ENCODE peak calls at places on chromosomes 3 and 15, in six cellular contexts. D is HepG2, X is H1, G is GM12878, S is SK-N-SH, B is K562. L is an unnamed sample.

GRCh38 chr3:185457376-185457775 is 41.5 kb downstream of the TMEM41A start:
- DNase-seq in S (no peak), G (no peak), B (no peak), D (no peak), X (no peak), L (no peak)

GRCh38 chr3:118550122-118550521 is 484.5 kb downstream of the IGSF11 start:
- DNase-seq in B (no peak), G (no peak), X (no peak), D (no peak), S (no peak), L (no peak)

GRCh38 chr3:126191246-126191645 is 10.9 kb upstream of the ALDH1L1 start:
- DNase-seq in B (no peak), S (no peak), D (no peak), X (no peak), G (no peak), L (no peak)

GRCh38 chr3:47407896-47408838 is 27.3 kb downstream of the PTPN23 start:
- DNase-seq in X (no peak), B (no peak), S (no peak), G (no peak), D (no peak), L (no peak)

GRCh38 chr3:105367063-105367405 is 325 bp downstream of the ALCAM start:
- DNase-seq in G (no peak), X (no peak), B (no peak), S (peak), D (no peak), L (no peak)

GRCh38 chr3:174341014-174341413 is 518.1 kb upstream of the NAALADL2 start:
- DNase-seq in S (no peak), G (no peak), B (no peak), D (no peak), X (no peak), L (no peak)

GRCh38 chr15:101497017-101497416 is 7.5 kb upstream of the PCSK6 start:
- DNase-seq in D (no peak), B (no peak), X (peak), S (no peak), G (no peak), L (no peak)

GRCh38 chr15:49121901-49122300 is 33.5 kb downstream of the COPS2 start:
- DNase-seq in X (no peak), D (no peak), S (no peak), B (no peak), G (no peak), L (no peak)

GRCh38 chr3:71063768-71064287 is 519.7 kb downstream of the FOXP1 start:
- DNase-seq in D (peak), X (no peak), G (no peak), S (peak), B (peak), L (no peak)

GRCh38 chr3:55489804-55490132 is 2.7 kb upstream of the WNT5A start:
- DNase-seq in G (no peak), D (no peak), S (no peak), X (peak), B (no peak), L (no peak)

GRCh38 chr3:124962403-124962940 is 27.9 kb upstream of the MUC13 start:
- DNase-seq in D (no peak), X (no peak), S (no peak), B (no peak), G (no peak), L (no peak)

GRCh38 chr15:45674646-45675045 is 39.8 kb downstream of the SQOR start:
- DNase-seq in B (no peak), S (no peak), G (no peak), D (no peak), X (no peak), L (no peak)

GRCh38 chr3:161231861-161232260 is 10.8 kb downstream of the NMD3 start:
- DNase-seq in D (no peak), B (no peak), X (no peak), S (no peak), G (no peak), L (no peak)

GRCh38 chr15:46703871-46704637 is 1013.3 kb upstream of the SEMA6D start:
- DNase-seq in G (peak), D (no peak), B (no peak), X (no peak), S (no peak), L (no peak)

GRCh38 chr15:65991721-65992472 is 122.6 kb downstream of the RAB11A start:
- DNase-seq in D (no peak), G (no peak), S (peak), X (no peak), B (no peak), L (no peak)

GRCh38 chr3:50503504-50503903 is at the start of gene CACNA2D2:
- DNase-seq in S (peak), D (no peak), X (peak), B (peak), G (no peak), L (peak)

GRCh38 chr15:63909819-63910437 is 76.2 kb upstream of the HERC1 start:
- DNase-seq in X (no peak), B (no peak), S (peak), D (no peak), G (no peak), L (no peak)

GRCh38 chr3:50173685-50174516 is 17.5 kb upstream of the GNAT1 start:
- DNase-seq in B (no peak), X (no peak), D (no peak), G (no peak), S (no peak), L (peak)

GRCh38 chr3:49656541-49657112 is 17.5 kb upstream of the APEH start:
- DNase-seq in G (no peak), X (no peak), S (no peak), B (peak), D (no peak), L (peak)

GRCh38 chr3:54527953-54528352 is 399.9 kb downstream of the LRTM1 start:
- DNase-seq in G (no peak), S (no peak), B (no peak), X (no peak), D (no peak), L (no peak)

GRCh38 chr15:92277776-92278175 is 115.9 kb upstream of the ST8SIA2 start:
- DNase-seq in S (peak), X (no peak), D (no peak), G (no peak), B (no peak), L (peak)

GRCh38 chr3:186825294-186825821 is 17.2 kb upstream of the ADIPOQ start:
- DNase-seq in X (peak), D (no peak), G (no peak), S (no peak), B (peak), L (no peak)

GRCh38 chr3:150697646-150698045 is 6.1 kb downstream of the ERICH6 start:
- DNase-seq in S (no peak), X (no peak), D (no peak), G (no peak), B (no peak), L (no peak)

GRCh38 chr15:70320077-70320830 is 222.5 kb upstream of the TLE3 start:
- DNase-seq in D (no peak), G (no peak), B (no peak), S (no peak), X (no peak), L (peak)

GRCh38 chr3:46427929-46428833 is 21.1 kb downstream of the CCRL2 start:
- DNase-seq in S (no peak), B (peak), X (no peak), G (no peak), D (peak), L (no peak)

GRCh38 chr3:166752214-166752613 is 627.9 kb downstream of the ZBBX start:
- DNase-seq in B (no peak), G (no peak), D (no peak), S (no peak), X (no peak), L (no peak)

GRCh38 chr3:100600181-100601042 is 9.0 kb upstream of the ADGRG7 start:
- DNase-seq in X (no peak), D (no peak), S (no peak), B (no peak), G (peak), L (no peak)

GRCh38 chr15:64634020-64634419 is 141.4 kb downstream of the RBPMS2 start:
- DNase-seq in X (no peak), B (peak), S (no peak), D (peak), G (peak), L (no peak)

GRCh38 chr3:18144571-18144970 is 280.6 kb downstream of the SATB1 start:
- DNase-seq in B (no peak), G (no peak), D (no peak), X (no peak), S (no peak), L (no peak)

GRCh38 chr3:171429635-171430034 is 30.6 kb downstream of the TNIK start:
- DNase-seq in D (no peak), B (peak), G (no peak), S (no peak), X (no peak), L (no peak)

GRCh38 chr15:90497912-90498311 is 31.8 kb upstream of the CRTC3 start:
- DNase-seq in B (no peak), G (no peak), D (no peak), S (no peak), X (no peak), L (no peak)

GRCh38 chr3:191414732-191415131 is 46.2 kb upstream of the PYDC2 start:
- DNase-seq in S (no peak), D (no peak), B (no peak), G (no peak), X (no peak), L (no peak)

GRCh38 chr15:52790941-52791751 is 1.0 kb upstream of the ONECUT1 start:
- DNase-seq in G (no peak), X (peak), S (peak), B (no peak), D (no peak), L (no peak)

GRCh38 chr15:43749690-43750345 is 3.6 kb downstream of the PDIA3 start:
- DNase-seq in G (peak), X (no peak), B (no peak), D (no peak), S (no peak), L (no peak)
- H3K4me3 ChIP-seq in G (peak), X (no peak), B (no peak), D (no peak), S (no peak), L (no peak)

GRCh38 chr15:34855397-34855796 is 60.0 kb upstream of the ACTC1 start:
- DNase-seq in G (no peak), B (no peak), S (peak), D (no peak), X (no peak), L (no peak)

GRCh38 chr15:34851751-34852150 is 56.4 kb upstream of the ACTC1 start:
- DNase-seq in G (no peak), X (no peak), B (no peak), S (no peak), D (no peak), L (no peak)

GRCh38 chr15:34853001-34853758 is 57.8 kb upstream of the ACTC1 start:
- DNase-seq in G (no peak), X (no peak), D (no peak), B (no peak), S (no peak), L (no peak)

GRCh38 chr15:34851007-34851406 is 55.7 kb upstream of the ACTC1 start:
- DNase-seq in S (no peak), X (no peak), D (no peak), G (no peak), B (no peak), L (no peak)

GRCh38 chr15:34855893-34856292 is 60.5 kb upstream of the ACTC1 start:
- DNase-seq in D (no peak), G (no peak), B (no peak), X (no peak), S (no peak), L (no peak)
- TF ChIP-seq GABPA in D (no peak), G (no peak), B (no peak), X (no peak), S (no peak), L (no peak)

GRCh38 chr15:85708402-85708932 is 86.3 kb downstream of the KLHL25 start:
- DNase-seq in D (peak), G (no peak), S (no peak), B (no peak), X (no peak), L (no peak)

GRCh38 chr15:85704720-85705119 is 90.0 kb downstream of the KLHL25 start:
- DNase-seq in X (no peak), S (no peak), D (no peak), B (no peak), G (no peak), L (no peak)

GRCh38 chr15:85709250-85709649 is 85.5 kb downstream of the KLHL25 start:
- DNase-seq in D (no peak), B (no peak), G (no peak), X (no peak), S (no peak), L (no peak)

GRCh38 chr15:85707519-85708338 is 87.0 kb downstream of the KLHL25 start:
- DNase-seq in B (no peak), D (peak), G (no peak), X (no peak), S (peak), L (no peak)

DNA sequence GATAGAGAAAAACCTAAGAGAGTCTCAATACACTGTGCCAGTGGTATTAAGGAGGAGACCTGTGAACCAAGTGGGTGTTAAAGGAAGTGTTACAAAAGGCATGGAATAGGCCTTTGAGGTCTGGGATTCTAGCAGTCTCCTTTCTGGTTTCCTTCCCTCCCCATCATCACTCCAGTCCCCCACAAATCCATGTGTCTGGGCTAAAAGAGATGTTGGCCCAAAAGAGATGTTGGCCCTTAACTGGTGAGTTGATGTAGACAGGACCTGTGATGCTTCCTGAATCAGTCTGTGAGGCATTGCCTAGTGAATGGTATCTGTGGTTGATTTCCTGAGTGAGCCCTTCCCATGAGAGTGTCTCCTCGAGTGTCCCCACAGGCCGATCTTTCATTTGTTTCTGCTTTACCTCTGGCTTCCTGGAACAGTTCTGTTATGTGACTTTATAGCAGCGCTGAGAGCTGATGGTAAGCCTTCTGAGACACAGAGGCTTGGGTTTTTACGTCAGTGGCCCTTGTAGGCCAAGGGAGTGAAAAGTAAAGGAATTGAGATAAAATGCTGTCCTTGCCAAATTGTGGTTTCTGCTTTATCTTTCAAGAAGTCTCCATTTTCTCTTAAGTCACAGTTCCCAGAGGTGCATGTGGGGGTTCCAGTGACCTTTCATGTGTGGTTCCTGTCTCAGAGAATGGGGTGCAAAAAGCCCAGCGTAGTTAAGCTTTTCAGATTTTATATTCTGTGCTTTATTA is 87.8 kb downstream of the KLHL25 start:
- DNase-seq in X (no peak), B (no peak), S (no peak), D (no peak), G (peak), L (no peak)
- TF ChIP-seq POLR2AphosphoS5 in X (no peak), B (no peak), S (no peak), D (no peak), G (peak), L (no peak)

GRCh38 chr3:149534671-149535394 is 60.3 kb downstream of the TM4SF4 start:
- DNase-seq in G (no peak), X (no peak), B (no peak), D (no peak), S (no peak), L (no peak)
- H3K4me3 ChIP-seq in G (no peak), X (no peak), B (no peak), D (no peak), S (no peak), L (no peak)

L was measured in HL-60.